ENCODE peak calls at places on chromosomes 13 and 19, in six cellular contexts. M is activated CD8-positive, alpha-beta memory T cell treated with anti-CD3 and anti-CD28 coated beads for 48 hours; Z is sciatic nerve; L is G401; G is activated naive CD8-positive, alpha-beta T cell treated with anti-CD3 and anti-CD28 coated beads for 36 hours; N is activated CD4-positive, alpha-beta T cell treated with anti-CD3 and anti-CD28 coated beads, Interleukin-2, amount 50 U/mL, for 24 hours. T is an unnamed sample.

GRCh38 chr19:5822181-5822844 is 17.2 kb downstream of the FUT6 start:
- DNase-seq in M (no peak), Z (no peak), L (no peak), G (no peak), N (no peak), T (no peak)

GRCh38 chr13:90800082-90800746 is 547.3 kb upstream of the MIR17HG start:
- DNase-seq in M (no peak), Z (peak), L (peak), G (no peak), N (no peak), T (no peak)

GRCh38 chr13:32021785-32022184 is 9.8 kb upstream of the FRY start:
- DNase-seq in M (no peak), Z (no peak), L (no peak), G (no peak), N (no peak), T (no peak)

GRCh38 chr13:103188688-103189326 is 122.6 kb upstream of the SLC10A2 start:
- DNase-seq in M (no peak), Z (no peak), L (peak), G (no peak), N (no peak), T (peak)

GRCh38 chr13:29310806-29311205 is 284.7 kb downstream of the SLC7A1 start:
- DNase-seq in M (no peak), Z (no peak), L (no peak), G (no peak), N (no peak), T (no peak)

GRCh38 chr13:93279982-93280381 is 53.4 kb downstream of the GPC6 start:
- DNase-seq in M (no peak), Z (no peak), L (no peak), G (no peak), N (no peak), T (no peak)

GRCh38 chr19:14571695-14572490 is at the start of gene NDUFB7:
- DNase-seq in M (peak), Z (peak), L (peak), G (peak), N (peak), T (peak)

GRCh38 chr19:18317998-18318800 is 4.7 kb downstream of the LSM4 start:
- DNase-seq in M (no peak), Z (no peak), L (no peak), G (peak), N (no peak), T (no peak)

GRCh38 chr19:30784850-30785459 is 412.8 kb downstream of the ZNF536 start:
- DNase-seq in M (peak), Z (peak), L (peak), G (peak), N (peak), T (no peak)

GRCh38 chr19:54464044-54464623 is 556 bp upstream of the LENG9 start:
- DNase-seq in M (peak), Z (peak), L (peak), G (peak), N (peak), T (peak)

GRCh38 chr13:110387451-110388140 is 80.5 kb downstream of the COL4A2 start:
- DNase-seq in M (no peak), Z (no peak), L (no peak), G (peak), N (no peak), T (no peak)

GRCh38 chr19:52778811-52779210 is 7.8 kb downstream of the ZNF600 start:
- DNase-seq in M (no peak), Z (no peak), L (no peak), G (peak), N (no peak), T (no peak)

T was measured in cerebellum.